ENCODE peak calls at places on chromosomes 13 and 19, in five cellular contexts. I, M, R, N and B are unnamed samples.

GRCh38 chr19:50980203-50980602 is 3.5 kb downstream of the KLK7 start:
- DNase-seq in I (no peak), M (no peak), R (no peak), N (no peak), B (no peak)

GRCh38 chr13:33845572-33846305 is 27.8 kb downstream of the RFC3 start:
- DNase-seq in I (no peak), M (no peak), R (no peak), N (no peak), B (no peak)

GRCh38 chr19:33862991-33863390 is 66.3 kb downstream of the KCTD15 start:
- DNase-seq in I (no peak), M (no peak), R (no peak), N (no peak), B (no peak)

GRCh38 chr13:71021810-71022422 is 845.1 kb downstream of the DACH1 start:
- DNase-seq in I (no peak), M (no peak), R (no peak), N (no peak), B (no peak)

GRCh38 chr19:13022111-13022858 is 27.0 kb downstream of the NFIX start:
- DNase-seq in I (no peak), M (no peak), R (peak), N (no peak), B (no peak)

GRCh38 chr19:5978606-5979552 is 939 bp upstream of the RANBP3 start:
- DNase-seq in I (no peak), M (no peak), R (peak), N (no peak), B (no peak)

GRCh38 chr13:50126378-50127016 is 111.3 kb downstream of the KCNRG start:
- DNase-seq in I (peak), M (no peak), R (peak), N (no peak), B (no peak)

GRCh38 chr13:21039097-21039800 is 22.1 kb downstream of the LATS2 start:
- DNase-seq in I (no peak), M (no peak), R (peak), N (no peak), B (no peak)

GRCh38 chr13:109844396-109844795 is 58.0 kb upstream of the IRS2 start:
- DNase-seq in I (no peak), M (no peak), R (no peak), N (no peak), B (peak)

GRCh38 chr19:10820173-10820572 is 15.8 kb downstream of the TMED1 start:
- DNase-seq in I (peak), M (no peak), R (peak), N (no peak), B (no peak)

GRCh38 chr19:990746-991145 is 6.6 kb downstream of the WDR18 start:
- DNase-seq in I (no peak), M (no peak), R (no peak), N (no peak), B (no peak)

GRCh38 chr13:107361666-107362065 is 793.7 kb upstream of the ARGLU1 start:
- DNase-seq in I (no peak), M (no peak), R (no peak), N (no peak), B (no peak)

GRCh38 chr19:17415107-17415506 is 4.7 kb upstream of the MVB12A start:
- DNase-seq in I (no peak), M (no peak), R (peak), N (no peak), B (no peak)

GRCh38 chr13:41458187-41458938 is 1.0 kb downstream of the RGCC start:
- DNase-seq in I (peak), M (peak), R (peak), N (no peak), B (peak)

GRCh38 chr13:62014299-62014698 is 598.6 kb upstream of the PCDH20 start:
- DNase-seq in I (no peak), M (no peak), R (no peak), N (no peak), B (no peak)

GRCh38 chr19:56080669-56081401 is 40.3 kb downstream of the ZNF787 start:
- DNase-seq in I (peak), M (peak), R (peak), N (no peak), B (peak)

GRCh38 chr13:42860485-42860884 is 79.1 kb downstream of the FAM216B start:
- DNase-seq in I (no peak), M (no peak), R (no peak), N (no peak), B (no peak)

GRCh38 chr19:32368781-32369180 is 23.4 kb downstream of the ZNF507 start:
- DNase-seq in I (no peak), M (no peak), R (no peak), N (no peak), B (no peak)

GRCh38 chr13:50928609-50929274 is 19.2 kb downstream of the RNASEH2B start:
- DNase-seq in I (no peak), M (no peak), R (no peak), N (no peak), B (no peak)

GRCh38 chr13:99916366-99917103 is 55.0 kb downstream of the ZIC5 start:
- DNase-seq in I (peak), M (peak), R (peak), N (no peak), B (peak)

GRCh38 chr13:114064516-114065140 is 67.8 kb downstream of the RASA3 start:
- DNase-seq in I (no peak), M (no peak), R (no peak), N (no peak), B (peak)

GRCh38 chr13:26037302-26037701 is 14.5 kb downstream of the SHISA2 start:
- DNase-seq in I (peak), M (no peak), R (peak), N (no peak), B (no peak)